ENCODE peak calls at places on chromosomes 5 and 9, in eight cellular contexts. Y is heart right ventricle; A is right lobe of liver; S is adrenal gland; O is tibial artery; N is dorsolateral prefrontal cortex; U is left ventricle myocardium inferior; F is CD8-positive, alpha-beta memory T cell. K is an unnamed sample. For H3K27me3, the result is how much of the 10 kb centered on the place peaks cover.

GRCh38 chr5:143931389-143931984 is 119.5 kb downstream of the HMHB1 start:
- DNase-seq in A (no peak), F (no peak), O (no peak), S (no peak), U (peak), Y (no peak), N (no peak), K (no peak)

GRCh38 chr5:74127377-74128338 is 501.7 kb downstream of the ARHGEF28 start:
- DNase-seq in F (no peak), Y (no peak), A (no peak), O (no peak), N (no peak), U (no peak), S (no peak), K (peak)

GRCh38 chr5:32331927-32332274 is 19.2 kb upstream of the MTMR12 start:
- DNase-seq in U (no peak), F (no peak), S (no peak), N (no peak), A (no peak), Y (no peak), O (no peak), K (no peak)

GRCh38 chr5:141508808-141509611 is 20.1 kb downstream of the PCDHGC5 start:
- DNase-seq in Y (peak), O (peak), A (no peak), U (peak), S (peak), F (no peak), N (no peak), K (peak)

GRCh38 chr9:127509261-127509954 is 58.1 kb downstream of the LRSAM1 start:
- DNase-seq in A (no peak), N (no peak), O (no peak), S (peak), U (no peak), Y (no peak), F (no peak), K (no peak)

GRCh38 chr5:5066276-5067186 is 73.6 kb upstream of the ADAMTS16 start:
- DNase-seq in N (no peak), F (no peak), O (no peak), U (no peak), A (no peak), S (no peak), Y (no peak), K (no peak)

GRCh38 chr5:171709930-171710329 is 75.7 kb upstream of the SMIM23 start:
- DNase-seq in A (no peak), U (peak), S (no peak), Y (peak), O (no peak), F (no peak), N (no peak), K (no peak)

GRCh38 chr9:136538599-136539426 is 7.0 kb downstream of the NOTCH1 start:
- DNase-seq in N (no peak), U (peak), Y (no peak), S (no peak), A (no peak), O (peak), F (peak), K (no peak)

GRCh38 chr5:88829773-88830172 is 53.2 kb downstream of the MEF2C start:
- DNase-seq in O (no peak), U (no peak), Y (no peak), A (no peak), S (no peak), F (no peak), N (no peak), K (no peak)

GRCh38 chr5:968953-969352 is 39.6 kb upstream of the NKD2 start:
- DNase-seq in A (no peak), F (no peak), U (no peak), S (no peak), Y (no peak), O (no peak), N (no peak), K (no peak)
- H3K4me3 ChIP-seq in A (no peak), F (no peak), U (no peak), S (no peak), Y (no peak), O (no peak), N (no peak), K (no peak)

GRCh38 chr5:170206958-170207357 is 25.8 kb upstream of the C5orf58 start:
- DNase-seq in U (no peak), Y (no peak), A (no peak), F (no peak), O (no peak), N (no peak), S (no peak), K (no peak)

GRCh38 chr5:170195876-170196275 is 36.9 kb upstream of the C5orf58 start:
- DNase-seq in F (no peak), A (no peak), Y (no peak), U (no peak), S (no peak), N (no peak), O (no peak), K (no peak)

GRCh38 chr5:170200876-170201275 is 31.9 kb upstream of the C5orf58 start:
- DNase-seq in A (no peak), S (peak), Y (no peak), O (no peak), U (no peak), N (no peak), F (no peak), K (no peak)

GRCh38 chr5:170201311-170201710 is 31.5 kb upstream of the C5orf58 start:
- DNase-seq in O (no peak), Y (no peak), U (no peak), N (no peak), S (no peak), A (no peak), F (no peak), K (no peak)
- H3K27me3 ChIP-seq in O (under half), Y (under half), U (under half), N (under half), S (under half), A (under half), F (under half), K (under half)

GRCh38 chr9:113386571-113387393 is 10.0 kb upstream of the HDHD3 start:
- DNase-seq in U (no peak), Y (no peak), O (no peak), F (no peak), N (no peak), S (no peak), A (no peak), K (no peak)

GRCh38 chr9:113381909-113382411 is 5.2 kb upstream of the HDHD3 start:
- DNase-seq in O (no peak), A (no peak), Y (no peak), U (no peak), F (no peak), S (no peak), N (peak), K (no peak)

GRCh38 chr9:113375057-113376023 is 1.4 kb downstream of the HDHD3 start:
- DNase-seq in Y (no peak), S (peak), O (no peak), F (no peak), N (no peak), U (no peak), A (no peak), K (peak)

GRCh38 chr9:113376634-113377531 is at the start of gene HDHD3:
- DNase-seq in O (peak), U (peak), S (peak), F (peak), Y (peak), N (peak), A (peak), K (peak)

DNA sequence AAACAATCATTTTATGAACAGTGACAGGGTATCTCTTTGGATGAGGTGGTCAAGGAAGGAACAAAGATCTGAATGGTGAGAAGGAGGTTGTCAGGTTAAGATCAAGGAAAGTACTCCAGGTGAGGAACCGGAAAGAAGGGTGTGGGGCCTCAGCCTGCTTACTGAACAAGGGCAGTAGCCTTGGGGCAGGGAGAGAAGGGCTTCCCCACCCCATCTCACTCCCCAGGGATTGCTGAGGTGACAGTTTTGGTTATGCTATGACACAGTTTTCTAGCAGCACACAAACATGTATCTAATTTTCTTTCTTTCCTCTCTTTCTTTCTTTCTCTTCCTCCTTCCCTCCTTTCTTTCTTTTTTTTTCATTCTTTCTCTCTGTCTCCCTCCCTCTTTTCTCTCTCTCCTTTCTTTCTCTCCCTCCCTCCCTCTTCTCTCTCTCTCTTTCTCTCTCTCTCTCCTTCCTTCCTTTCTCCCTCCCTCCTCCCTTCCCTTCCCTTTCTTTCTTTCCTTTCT is 4.1 kb upstream of the HDHD3 start:
- DNase-seq in A (no peak), F (no peak), S (no peak), N (no peak), Y (no peak), O (no peak), U (no peak), K (no peak)
- H3K4me3 ChIP-seq in A (no peak), F (no peak), S (no peak), N (no peak), Y (no peak), O (no peak), U (no peak), K (no peak)

GRCh38 chr5:37835400-37835973 is 4.4 kb downstream of the GDNF start:
- DNase-seq in Y (no peak), A (no peak), N (no peak), O (no peak), U (no peak), F (no peak), S (no peak), K (peak)

GRCh38 chr5:37833990-37834389 is 5.9 kb downstream of the GDNF start:
- DNase-seq in N (no peak), O (no peak), U (no peak), Y (no peak), A (no peak), S (no peak), F (no peak), K (no peak)

GRCh38 chr5:37830348-37830747 is 9.5 kb downstream of the GDNF start:
- DNase-seq in Y (no peak), N (no peak), S (no peak), A (no peak), F (no peak), O (no peak), U (no peak), K (no peak)

GRCh38 chr5:37834542-37835399 is 5.1 kb downstream of the GDNF start:
- DNase-seq in S (no peak), A (no peak), N (no peak), Y (no peak), U (no peak), F (no peak), O (no peak), K (peak)

GRCh38 chr5:37831821-37832524 is 7.9 kb downstream of the GDNF start:
- DNase-seq in U (no peak), A (no peak), N (no peak), F (no peak), S (no peak), Y (no peak), O (no peak), K (no peak)
- H3K27me3 ChIP-seq in U (half or more), A (under half), N (half or more), F (under half), S (under half), Y (half or more), O (half or more), K (under half)